ENCODE peak calls at places on chromosomes 12 and 14, in four cellular contexts. One of them, this sample, is unnamed.

GRCh38 chr14:95519699-95520098 is 3.2 kb upstream of the SYNE3 start:
- DNase-seq in neuronal stem cell: no peak
- DNase-seq in T-helper 9 cell: peak
- DNase-seq in astrocyte of the spinal cord: peak
- DNase-seq in this sample: no peak

GRCh38 chr14:57746563-57746962 is 119.3 kb downstream of the SLC35F4 start:
- DNase-seq in T-helper 9 cell: no peak
- DNase-seq in neuronal stem cell: no peak
- DNase-seq in astrocyte of the spinal cord: no peak
- DNase-seq in this sample: no peak

GRCh38 chr12:47903151-47903611 is 1.6 kb downstream of the VDR start:
- DNase-seq in astrocyte of the spinal cord: peak
- DNase-seq in neuronal stem cell: no peak
- DNase-seq in T-helper 9 cell: no peak
- DNase-seq in this sample: no peak

GRCh38 chr14:104580961-104581360 is 1.4 kb downstream of the C14orf180 start:
- DNase-seq in astrocyte of the spinal cord: no peak
- DNase-seq in T-helper 9 cell: no peak
- DNase-seq in neuronal stem cell: no peak
- DNase-seq in this sample: no peak

GRCh38 chr12:26696613-26697092 is 136.3 kb downstream of the ITPR2 start:
- DNase-seq in neuronal stem cell: no peak
- DNase-seq in T-helper 9 cell: no peak
- DNase-seq in astrocyte of the spinal cord: peak
- DNase-seq in this sample: no peak

GRCh38 chr12:110312581-110313360 is 31.7 kb downstream of the ATP2A2 start:
- DNase-seq in astrocyte of the spinal cord: peak
- DNase-seq in neuronal stem cell: no peak
- DNase-seq in T-helper 9 cell: no peak
- DNase-seq in this sample: no peak

GRCh38 chr14:34699873-34700621 is 14.3 kb downstream of the CFL2 start:
- DNase-seq in astrocyte of the spinal cord: peak
- DNase-seq in neuronal stem cell: no peak
- DNase-seq in T-helper 9 cell: no peak
- DNase-seq in this sample: no peak

GRCh38 chr12:88401153-88401552 is 179.1 kb downstream of the KITLG start:
- DNase-seq in neuronal stem cell: no peak
- DNase-seq in astrocyte of the spinal cord: peak
- DNase-seq in T-helper 9 cell: no peak
- DNase-seq in this sample: no peak

GRCh38 chr12:83793616-83794015 is 1106.9 kb downstream of the TMTC2 start:
- DNase-seq in astrocyte of the spinal cord: no peak
- DNase-seq in T-helper 9 cell: no peak
- DNase-seq in neuronal stem cell: no peak
- DNase-seq in this sample: no peak

GRCh38 chr14:91154851-91155625 is 41.2 kb downstream of the DGLUCY start:
- DNase-seq in T-helper 9 cell: no peak
- DNase-seq in neuronal stem cell: no peak
- DNase-seq in astrocyte of the spinal cord: peak
- DNase-seq in this sample: no peak

GRCh38 chr12:132322206-132323132 is 6.9 kb downstream of the GALNT9 start:
- DNase-seq in neuronal stem cell: no peak
- DNase-seq in T-helper 9 cell: no peak
- DNase-seq in astrocyte of the spinal cord: peak
- DNase-seq in this sample: no peak

GRCh38 chr12:107884769-107885694 is 110.5 kb downstream of the ASCL4 start:
- DNase-seq in T-helper 9 cell: no peak
- DNase-seq in neuronal stem cell: peak
- DNase-seq in astrocyte of the spinal cord: peak
- DNase-seq in this sample: peak

GRCh38 chr12:13536219-13536910 is 339.8 kb downstream of the EMP1 start:
- DNase-seq in astrocyte of the spinal cord: no peak
- DNase-seq in neuronal stem cell: no peak
- DNase-seq in T-helper 9 cell: no peak
- DNase-seq in this sample: no peak

GRCh38 chr12:6697584-6698351 is 2.8 kb downstream of the PIANP start:
- DNase-seq in neuronal stem cell: peak
- DNase-seq in astrocyte of the spinal cord: peak
- DNase-seq in T-helper 9 cell: no peak
- DNase-seq in this sample: peak

GRCh38 chr14:37034410-37035285 is 137.8 kb downstream of the SLC25A21 start:
- DNase-seq in T-helper 9 cell: no peak
- DNase-seq in astrocyte of the spinal cord: peak
- DNase-seq in neuronal stem cell: no peak
- DNase-seq in this sample: no peak

GRCh38 chr14:90726656-90727055 is 89.6 kb downstream of the TTC7B start:
- DNase-seq in neuronal stem cell: no peak
- DNase-seq in T-helper 9 cell: no peak
- DNase-seq in astrocyte of the spinal cord: peak
- DNase-seq in this sample: no peak

GRCh38 chr12:25386823-25387134 is 136.1 kb upstream of the KRAS start:
- DNase-seq in astrocyte of the spinal cord: no peak
- DNase-seq in neuronal stem cell: no peak
- DNase-seq in T-helper 9 cell: no peak
- DNase-seq in this sample: peak

GRCh38 chr14:57889245-57889644 is 23.4 kb upstream of the SLC35F4 start:
- DNase-seq in T-helper 9 cell: no peak
- DNase-seq in astrocyte of the spinal cord: peak
- DNase-seq in neuronal stem cell: no peak
- DNase-seq in this sample: no peak

GRCh38 chr12:122087431-122088180 is 9.1 kb downstream of the MLXIP start:
- DNase-seq in astrocyte of the spinal cord: no peak
- DNase-seq in T-helper 9 cell: no peak
- DNase-seq in neuronal stem cell: no peak
- DNase-seq in this sample: no peak

GRCh38 chr12:123057505-123058265 is 77.2 kb downstream of the ARL6IP4 start:
- DNase-seq in T-helper 9 cell: no peak
- DNase-seq in neuronal stem cell: no peak
- DNase-seq in astrocyte of the spinal cord: no peak
- DNase-seq in this sample: no peak

GRCh38 chr12:80837342-80837978 is 100.3 kb downstream of the LIN7A start:
- DNase-seq in T-helper 9 cell: no peak
- DNase-seq in astrocyte of the spinal cord: peak
- DNase-seq in neuronal stem cell: peak
- DNase-seq in this sample: peak

GRCh38 chr12:131831021-131831571 is 2.9 kb downstream of the MMP17 start:
- DNase-seq in astrocyte of the spinal cord: peak
- DNase-seq in neuronal stem cell: no peak
- DNase-seq in T-helper 9 cell: no peak
- DNase-seq in this sample: no peak

GRCh38 chr14:105849933-105850626 is 323.7 kb downstream of the TMEM121 start:
- DNase-seq in T-helper 9 cell: no peak
- DNase-seq in neuronal stem cell: no peak
- DNase-seq in astrocyte of the spinal cord: no peak
- DNase-seq in this sample: no peak

GRCh38 chr14:24360281-24360680 is 7.7 kb upstream of the NFATC4 start:
- DNase-seq in astrocyte of the spinal cord: no peak
- DNase-seq in neuronal stem cell: no peak
- DNase-seq in T-helper 9 cell: no peak
- DNase-seq in this sample: no peak

GRCh38 chr12:63985945-63986344 is 141.4 kb downstream of the SRGAP1 start:
- DNase-seq in neuronal stem cell: no peak
- DNase-seq in astrocyte of the spinal cord: no peak
- DNase-seq in T-helper 9 cell: no peak
- DNase-seq in this sample: no peak

GRCh38 chr12:52847335-52848102 is 1.3 kb downstream of the KRT78 start:
- DNase-seq in neuronal stem cell: no peak
- DNase-seq in T-helper 9 cell: no peak
- DNase-seq in astrocyte of the spinal cord: peak
- DNase-seq in this sample: no peak

GRCh38 chr14:68060198-68060597 is 240.6 kb downstream of the RAD51B start:
- DNase-seq in neuronal stem cell: no peak
- DNase-seq in astrocyte of the spinal cord: no peak
- DNase-seq in T-helper 9 cell: no peak
- DNase-seq in this sample: no peak

GRCh38 chr12:65537978-65538377 is 259.5 kb downstream of the MSRB3 start:
- DNase-seq in astrocyte of the spinal cord: no peak
- DNase-seq in neuronal stem cell: no peak
- DNase-seq in T-helper 9 cell: no peak
- DNase-seq in this sample: no peak

GRCh38 chr14:59301354-59301753 is 112.9 kb downstream of the DAAM1 start:
- DNase-seq in neuronal stem cell: no peak
- DNase-seq in T-helper 9 cell: no peak
- DNase-seq in astrocyte of the spinal cord: no peak
- DNase-seq in this sample: no peak

GRCh38 chr14:26872930-26873470 is 275.2 kb upstream of the NOVA1 start:
- DNase-seq in astrocyte of the spinal cord: no peak
- DNase-seq in T-helper 9 cell: no peak
- DNase-seq in neuronal stem cell: no peak
- DNase-seq in this sample: no peak

GRCh38 chr14:43803076-43803689 is 703.9 kb downstream of the FSCB start:
- DNase-seq in T-helper 9 cell: no peak
- DNase-seq in neuronal stem cell: no peak
- DNase-seq in astrocyte of the spinal cord: no peak
- DNase-seq in this sample: no peak

GRCh38 chr14:61385002-61385685 is 63.8 kb downstream of the PRKCH start:
- DNase-seq in T-helper 9 cell: peak
- DNase-seq in astrocyte of the spinal cord: no peak
- DNase-seq in neuronal stem cell: no peak
- DNase-seq in this sample: no peak

GRCh38 chr12:93448796-93449195 is 7.0 kb upstream of the UBE2N start:
- DNase-seq in T-helper 9 cell: no peak
- DNase-seq in astrocyte of the spinal cord: no peak
- DNase-seq in neuronal stem cell: no peak
- DNase-seq in this sample: no peak

GRCh38 chr12:125453751-125454150 is 388.5 kb downstream of the AACS start:
- DNase-seq in astrocyte of the spinal cord: no peak
- DNase-seq in neuronal stem cell: peak
- DNase-seq in T-helper 9 cell: no peak
- DNase-seq in this sample: no peak

GRCh38 chr12:2959194-2959507 is at the start of gene TEAD4:
- DNase-seq in T-helper 9 cell: no peak
- DNase-seq in astrocyte of the spinal cord: peak
- DNase-seq in neuronal stem cell: peak
- DNase-seq in this sample: peak

GRCh38 chr12:96063046-96063445 is 27.7 kb upstream of the LTA4H start:
- DNase-seq in T-helper 9 cell: no peak
- DNase-seq in astrocyte of the spinal cord: peak
- DNase-seq in neuronal stem cell: no peak
- DNase-seq in this sample: no peak

GRCh38 chr12:132125736-132126135 is 18.4 kb downstream of the DDX51 start:
- DNase-seq in astrocyte of the spinal cord: no peak
- DNase-seq in T-helper 9 cell: no peak
- DNase-seq in neuronal stem cell: no peak
- DNase-seq in this sample: no peak

GRCh38 chr12:10170199-10170598 is 1.7 kb downstream of the OLR1 start:
- DNase-seq in astrocyte of the spinal cord: no peak
- DNase-seq in T-helper 9 cell: no peak
- DNase-seq in neuronal stem cell: no peak
- DNase-seq in this sample: no peak

GRCh38 chr12:6161124-6161882 is 36.8 kb upstream of the VWF start:
- DNase-seq in T-helper 9 cell: no peak
- DNase-seq in neuronal stem cell: no peak
- DNase-seq in astrocyte of the spinal cord: peak
- DNase-seq in this sample: no peak

This sample was measured in endothelial cell.